ENCODE peak calls at places on chromosomes 1 and 21, in four cellular contexts. C, K, I and E are unnamed samples.

GRCh38 chr1:59063501-59063900 is 233.4 kb upstream of the FGGY start:
- DNase-seq in C (no peak), K (no peak), I (no peak), E (no peak)

GRCh38 chr1:193103759-193104495 is 1.3 kb downstream of the GLRX2 start:
- DNase-seq in C (no peak), K (no peak), I (no peak), E (no peak)

GRCh38 chr1:167671727-167672511 is 41.9 kb downstream of the RCSD1 start:
- DNase-seq in C (no peak), K (no peak), I (no peak), E (no peak)

GRCh38 chr1:96236156-96236739 is 485.3 kb upstream of the PTBP2 start:
- DNase-seq in C (peak), K (peak), I (no peak), E (peak)

GRCh38 chr21:45818904-45819285 is 162.7 kb upstream of the COL6A1 start:
- DNase-seq in C (no peak), K (no peak), I (peak), E (no peak)

GRCh38 chr1:174789399-174789798 is 210.3 kb upstream of the CACYBP start:
- DNase-seq in C (no peak), K (peak), I (no peak), E (no peak)

GRCh38 chr1:218304281-218305039 is 19.4 kb downstream of the RRP15 start:
- DNase-seq in C (no peak), K (no peak), I (no peak), E (peak)

GRCh38 chr1:176536588-176536987 is 73.6 kb downstream of the PAPPA2 start:
- DNase-seq in C (no peak), K (no peak), I (no peak), E (no peak)

GRCh38 chr21:33208534-33208933 is 21.2 kb upstream of the IFNAR2 start:
- DNase-seq in C (peak), K (peak), I (no peak), E (no peak)

GRCh38 chr1:58432813-58433668 is 113.5 kb downstream of the OMA1 start:
- DNase-seq in C (no peak), K (peak), I (no peak), E (no peak)

GRCh38 chr1:163509126-163509525 is 187.4 kb downstream of the NUF2 start:
- DNase-seq in C (no peak), K (no peak), I (no peak), E (no peak)

GRCh38 chr1:115373305-115373704 is 35.3 kb upstream of the NGF start:
- DNase-seq in C (no peak), K (peak), I (no peak), E (no peak)

GRCh38 chr1:234963904-234964702 is 164.5 kb downstream of the TOMM20 start:
- DNase-seq in C (no peak), K (no peak), I (no peak), E (no peak)

GRCh38 chr1:39047374-39048229 is 21.5 kb downstream of the NDUFS5 start:
- DNase-seq in C (peak), K (peak), I (no peak), E (no peak)

GRCh38 chr21:39314155-39315027 is 959 bp upstream of the BRWD1 start:
- DNase-seq in C (peak), K (peak), I (no peak), E (peak)

GRCh38 chr1:153544453-153545066 is 1.0 kb downstream of the S100A4 start:
- DNase-seq in C (no peak), K (no peak), I (no peak), E (no peak)

GRCh38 chr1:210687582-210688279 is 359.0 kb downstream of the HHAT start:
- DNase-seq in C (no peak), K (no peak), I (no peak), E (no peak)

GRCh38 chr1:181318858-181319235 is 164.5 kb upstream of the CACNA1E start:
- DNase-seq in C (no peak), K (no peak), I (no peak), E (no peak)

GRCh38 chr1:93588206-93588605 is 93.4 kb downstream of the BCAR3 start:
- DNase-seq in C (no peak), K (peak), I (no peak), E (no peak)

GRCh38 chr1:22111620-22112019 is 31.3 kb downstream of the WNT4 start:
- DNase-seq in C (no peak), K (no peak), I (no peak), E (no peak)

GRCh38 chr1:87437663-87438295 is 109.1 kb downstream of the LMO4 start:
- DNase-seq in C (no peak), K (no peak), I (no peak), E (no peak)

GRCh38 chr1:25540750-25541350 is 2.6 kb upstream of the LDLRAP1 start:
- DNase-seq in C (no peak), K (no peak), I (no peak), E (no peak)

GRCh38 chr21:37896788-37897187 is 19.5 kb downstream of the KCNJ6 start:
- DNase-seq in C (no peak), K (no peak), I (no peak), E (no peak)